ENCODE peak calls at places on chromosomes 11 and 22, in five cellular contexts. A is AG08395, M is RPMI8226, I is fibroblast of lung, L is EL. T is an unnamed sample.

GRCh38 chr11:61104963-61105362 is 2.7 kb downstream of the CD5 start:
- DNase-seq in M (no peak), I (no peak), L (no peak), A (no peak), T (peak; percentile 38)

GRCh38 chr11:96073536-96073935 is 149.6 kb upstream of the MTMR2 start:
- DNase-seq in L (no peak), M (no peak), I (no peak), A (no peak), T (no peak)

GRCh38 chr22:49971232-49972162 is 10.9 kb downstream of the PIM3 start:
- DNase-seq in M (peak; percentile 81), A (peak; percentile 68), I (peak; percentile 24), L (peak; percentile 78), T (peak; percentile 71)

GRCh38 chr11:93652161-93652597 is 9.3 kb upstream of the CEP295 start:
- DNase-seq in M (peak; percentile 52), I (peak; percentile 15), L (peak; percentile 56), A (peak; percentile 62), T (peak; percentile 74)

GRCh38 chr22:37187891-37188761 is at the start of gene C1QTNF6:
- DNase-seq in A (peak; percentile 39), I (peak; percentile 62), M (no peak), L (peak; percentile 72), T (no peak)

GRCh38 chr11:70507466-70508230 is 109.3 kb downstream of the CTTN start:
- DNase-seq in L (no peak), I (no peak), A (no peak), M (no peak), T (no peak)

GRCh38 chr11:116540019-116540418 is 232.8 kb downstream of the BUD13 start:
- DNase-seq in A (no peak), M (no peak), L (no peak), I (no peak), T (no peak)

GRCh38 chr11:102192349-102193066 is 82.3 kb downstream of the YAP1 start:
- DNase-seq in L (no peak), A (no peak), I (no peak), M (no peak), T (no peak)

GRCh38 chr22:45934659-45935341 is 42.2 kb downstream of the WNT7B start:
- DNase-seq in I (peak; percentile 98), M (peak; percentile 34), L (peak; percentile 88), A (peak; percentile 83), T (peak; percentile 48)

GRCh38 chr22:46043816-46044717 is 67.1 kb upstream of the WNT7B start:
- DNase-seq in M (peak; percentile 42), L (peak; percentile 34), A (no peak), I (peak; percentile 35), T (peak; percentile 70)

GRCh38 chr22:24009227-24010017 is 1.7 kb upstream of the CABIN1 start:
- DNase-seq in M (no peak), L (no peak), I (no peak), A (no peak), T (no peak)

GRCh38 chr11:63639195-63639832 is 25.1 kb upstream of the PLAAT3 start:
- DNase-seq in I (peak; percentile 15), L (no peak), A (peak; percentile 38), M (peak; percentile 16), T (peak; percentile 29)

GRCh38 chr11:70307176-70307575 is 36.7 kb downstream of the PPFIA1 start:
- DNase-seq in L (peak; percentile 35), A (peak; percentile 35), I (peak; percentile 48), M (no peak), T (no peak)

GRCh38 chr11:110162216-110162615 is 69.0 kb downstream of the ZC3H12C start:
- DNase-seq in L (no peak), M (no peak), I (no peak), A (no peak), T (no peak)

GRCh38 chr11:34916810-34917780 is 677 bp downstream of the PDHX start:
- DNase-seq in A (peak; percentile 8), I (peak; percentile 10), L (peak; percentile 25), M (no peak), T (peak; percentile 31)

GRCh38 chr11:75797796-75798195 is 17.2 kb upstream of the UVRAG start:
- DNase-seq in A (peak; percentile 50), L (peak; percentile 79), M (no peak), I (peak; percentile 15), T (no peak)

GRCh38 chr22:27419473-27419872 is 382.1 kb downstream of the MN1 start:
- DNase-seq in M (no peak), I (peak; percentile 49), A (no peak), L (peak; percentile 28), T (peak; percentile 75)

GRCh38 chr11:48064306-48064705 is 83.9 kb downstream of the PTPRJ start:
- DNase-seq in A (peak; percentile 68), L (peak; percentile 93), I (peak; percentile 89), M (no peak), T (peak; percentile 37)

GRCh38 chr11:111730871-111731591 is 35.2 kb downstream of the PPP2R1B start:
- DNase-seq in L (peak; percentile 29), M (no peak), I (peak; percentile 62), A (no peak), T (peak; percentile 39)

GRCh38 chr11:2847511-2847910 is 38.1 kb downstream of the CDKN1C start:
- DNase-seq in A (no peak), L (no peak), M (no peak), I (no peak), T (no peak)

GRCh38 chr22:19607198-19608113 is 83.2 kb upstream of the CLDN5 start:
- DNase-seq in M (peak; percentile 71), I (no peak), L (no peak), A (no peak), T (no peak)

GRCh38 chr11:43268161-43268560 is 43.6 kb upstream of the API5 start:
- DNase-seq in L (peak; percentile 2), I (no peak), M (no peak), A (no peak), T (peak; percentile 23)

GRCh38 chr11:94638902-94639373 is 71.8 kb downstream of the PIWIL4 start:
- DNase-seq in L (peak; percentile 51), M (no peak), A (peak; percentile 40), I (no peak), T (peak; percentile 54)

GRCh38 chr11:17719940-17720795 is 797 bp downstream of the MYOD1 start:
- DNase-seq in M (no peak), I (peak; percentile 38), L (peak; percentile 33), A (peak; percentile 16), T (peak; percentile 67)

GRCh38 chr22:44444341-44445306 is 53.4 kb downstream of the RTL6 start:
- DNase-seq in L (no peak), I (no peak), M (no peak), A (no peak), T (no peak)

GRCh38 chr11:95289378-95289777 is 58.4 kb upstream of the SESN3 start:
- DNase-seq in L (no peak), A (no peak), I (peak; percentile 53), M (no peak), T (no peak)

GRCh38 chr22:21605887-21606564 is 23.8 kb downstream of the YDJC start:
- DNase-seq in I (no peak), M (no peak), L (no peak), A (no peak), T (no peak)

GRCh38 chr11:115926090-115926489 is 421.9 kb upstream of the CADM1 start:
- DNase-seq in A (no peak), M (no peak), L (no peak), I (no peak), T (no peak)

GRCh38 chr22:17858033-17858432 is 83.8 kb upstream of the BID start:
- DNase-seq in A (no peak), L (no peak), I (no peak), M (no peak), T (no peak)

GRCh38 chr22:38167988-38168407 is 13.6 kb downstream of the PLA2G6 start:
- DNase-seq in L (no peak), I (no peak), M (no peak), A (no peak), T (no peak)

GRCh38 chr11:79055866-79056632 is 384.8 kb downstream of the TENM4 start:
- DNase-seq in M (peak; percentile 16), L (peak; percentile 6), I (peak; percentile 91), A (peak; percentile 93), T (no peak)

T was measured in myocyte.